ENCODE peak calls at places on chromosomes 11 and 22, in five cellular contexts. T is ascending aorta, U is astrocyte of the spinal cord, D is GM23338, Q is brain microvascular endothelial cell. J is an unnamed sample.

GRCh38 chr11:62004473-62004872 is 37.0 kb upstream of the FTH1 start:
- DNase-seq in T (peak), U (peak), D (no peak), Q (peak), J (peak)

GRCh38 chr22:37797874-37798500 is 9.7 kb upstream of the GCAT start:
- DNase-seq in T (no peak), U (no peak), D (no peak), Q (no peak), J (no peak)

GRCh38 chr11:118911113-118911879 is 14.4 kb downstream of the BCL9L start:
- DNase-seq in T (no peak), U (peak), D (peak), Q (no peak), J (peak)

GRCh38 chr22:44032126-44032730 is 8.1 kb downstream of the PARVB start:
- DNase-seq in T (no peak), U (peak), D (no peak), Q (no peak), J (peak)

GRCh38 chr11:72295471-72295870 is 51.5 kb upstream of the PHOX2A start:
- DNase-seq in T (no peak), U (no peak), D (no peak), Q (no peak), J (no peak)

GRCh38 chr22:25368271-25368670 is 148.8 kb downstream of the CRYBB2 start:
- DNase-seq in T (no peak), U (peak), D (no peak), Q (peak), J (peak)

GRCh38 chr11:1557904-1558831 is 13.9 kb downstream of the DUSP8 start:
- DNase-seq in T (peak), U (peak), D (no peak), Q (peak), J (peak)

GRCh38 chr22:26313291-26313690 is 115.8 kb upstream of the ASPHD2 start:
- DNase-seq in T (no peak), U (no peak), D (no peak), Q (no peak), J (no peak)

GRCh38 chr11:124823512-124824376 is 23.5 kb upstream of the MSANTD2 start:
- DNase-seq in T (no peak), U (no peak), D (no peak), Q (no peak), J (no peak)

GRCh38 chr11:78313181-78313788 is 104.3 kb downstream of the GAB2 start:
- DNase-seq in T (peak), U (peak), D (no peak), Q (peak), J (peak)

GRCh38 chr22:30612789-30613188 is 5.8 kb downstream of the TCN2 start:
- DNase-seq in T (no peak), U (no peak), D (peak), Q (no peak), J (no peak)
- TF ChIP-seq CTCF in T (no peak), U (no peak), D (peak), Q (no peak), J (no peak)

GRCh38 chr11:45354976-45355705 is 69.0 kb upstream of the SYT13 start:
- DNase-seq in T (peak), U (peak), D (peak), Q (peak), J (peak)
- H3K4me3 ChIP-seq in T (peak), U (peak), D (peak), Q (peak), J (peak)

DNA sequence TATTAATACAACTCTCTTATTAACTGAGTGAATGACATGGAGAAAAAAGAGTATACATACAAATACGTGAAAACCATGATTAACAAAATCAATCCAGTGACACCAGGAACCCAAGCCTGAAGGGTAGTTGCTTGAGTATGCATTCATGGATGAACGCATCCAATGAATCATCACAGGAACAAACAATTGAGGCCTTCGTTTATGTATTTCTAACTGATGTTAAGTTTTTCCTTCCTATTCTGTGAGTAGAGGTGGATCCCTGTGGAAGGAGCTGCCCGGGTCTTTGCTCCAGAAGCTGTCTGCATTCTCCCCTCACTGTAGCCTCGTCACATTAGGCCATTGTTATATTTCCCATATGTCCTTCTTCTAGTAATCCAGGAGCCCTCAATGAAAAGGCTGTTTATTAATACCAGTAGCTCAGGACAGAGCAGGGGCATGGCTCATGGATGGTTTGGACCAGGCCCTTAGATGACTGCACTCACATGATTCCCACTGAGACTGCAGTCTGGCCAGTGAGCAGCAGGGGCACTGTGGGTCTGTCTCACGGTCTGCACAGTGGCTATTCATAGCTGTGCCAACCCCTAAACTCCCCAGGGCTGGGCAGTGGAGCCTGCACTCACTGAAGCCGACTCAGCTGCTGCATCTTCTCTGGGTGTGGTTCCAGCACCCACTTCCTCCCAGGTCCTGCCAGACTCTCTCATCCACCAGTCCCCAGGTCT is 128.1 kb upstream of the TOP3B start:
- DNase-seq in T (no peak), U (peak), D (peak), Q (peak), J (peak)
- TF ChIP-seq CTCF in T (peak), U (peak), D (peak), Q (peak), J (peak)

GRCh38 chr11:20595101-20595500 is 4.3 kb upstream of the SLC6A5 start:
- DNase-seq in T (no peak), U (no peak), D (no peak), Q (no peak), J (no peak)

GRCh38 chr11:20597924-20598484 is 1.4 kb upstream of the SLC6A5 start:
- DNase-seq in T (no peak), U (no peak), D (peak), Q (no peak), J (no peak)

GRCh38 chr11:20598487-20598886 is 921 bp upstream of the SLC6A5 start:
- DNase-seq in T (no peak), U (no peak), D (no peak), Q (no peak), J (no peak)

GRCh38 chr11:20597137-20597923 is 2.1 kb upstream of the SLC6A5 start:
- DNase-seq in T (no peak), U (no peak), D (peak), Q (no peak), J (no peak)

GRCh38 chr11:20596629-20597129 is 2.7 kb upstream of the SLC6A5 start:
- DNase-seq in T (no peak), U (no peak), D (peak), Q (no peak), J (no peak)
- H3K4me3 ChIP-seq in T (no peak), U (no peak), D (peak), Q (no peak), J (no peak)

GRCh38 chr11:5592615-5593014 is 3.8 kb upstream of the TRIM6 start:
- DNase-seq in T (no peak), U (no peak), D (no peak), Q (no peak), J (no peak)

GRCh38 chr11:5600374-5600851 is 4.0 kb downstream of the TRIM6 start:
- DNase-seq in T (no peak), U (peak), D (peak), Q (peak), J (peak)

GRCh38 chr11:5593146-5593545 is 3.3 kb upstream of the TRIM6 start:
- DNase-seq in T (no peak), U (no peak), D (no peak), Q (no peak), J (no peak)

GRCh38 chr11:5596611-5597201 is at the start of gene TRIM6:
- DNase-seq in T (no peak), U (peak), D (peak), Q (peak), J (peak)

GRCh38 chr11:5597953-5598352 is 1.5 kb downstream of the TRIM6 start:
- DNase-seq in T (no peak), U (no peak), D (peak), Q (no peak), J (no peak)
- TF ChIP-seq CTCF in T (no peak), U (no peak), D (no peak), Q (no peak), J (no peak)

GRCh38 chr11:68038718-68039525 is at the start of gene TCIRG1:
- DNase-seq in T (peak), U (peak), D (peak), Q (peak), J (peak)

GRCh38 chr11:68039526-68040086 is 781 bp downstream of the TCIRG1 start:
- DNase-seq in T (no peak), U (no peak), D (peak), Q (no peak), J (no peak)

GRCh38 chr11:68040957-68041591 is 2.2 kb downstream of the TCIRG1 start:
- DNase-seq in T (no peak), U (no peak), D (no peak), Q (no peak), J (no peak)

GRCh38 chr11:68041617-68042218 is 2.9 kb downstream of the TCIRG1 start:
- DNase-seq in T (no peak), U (no peak), D (no peak), Q (no peak), J (no peak)

DNA sequence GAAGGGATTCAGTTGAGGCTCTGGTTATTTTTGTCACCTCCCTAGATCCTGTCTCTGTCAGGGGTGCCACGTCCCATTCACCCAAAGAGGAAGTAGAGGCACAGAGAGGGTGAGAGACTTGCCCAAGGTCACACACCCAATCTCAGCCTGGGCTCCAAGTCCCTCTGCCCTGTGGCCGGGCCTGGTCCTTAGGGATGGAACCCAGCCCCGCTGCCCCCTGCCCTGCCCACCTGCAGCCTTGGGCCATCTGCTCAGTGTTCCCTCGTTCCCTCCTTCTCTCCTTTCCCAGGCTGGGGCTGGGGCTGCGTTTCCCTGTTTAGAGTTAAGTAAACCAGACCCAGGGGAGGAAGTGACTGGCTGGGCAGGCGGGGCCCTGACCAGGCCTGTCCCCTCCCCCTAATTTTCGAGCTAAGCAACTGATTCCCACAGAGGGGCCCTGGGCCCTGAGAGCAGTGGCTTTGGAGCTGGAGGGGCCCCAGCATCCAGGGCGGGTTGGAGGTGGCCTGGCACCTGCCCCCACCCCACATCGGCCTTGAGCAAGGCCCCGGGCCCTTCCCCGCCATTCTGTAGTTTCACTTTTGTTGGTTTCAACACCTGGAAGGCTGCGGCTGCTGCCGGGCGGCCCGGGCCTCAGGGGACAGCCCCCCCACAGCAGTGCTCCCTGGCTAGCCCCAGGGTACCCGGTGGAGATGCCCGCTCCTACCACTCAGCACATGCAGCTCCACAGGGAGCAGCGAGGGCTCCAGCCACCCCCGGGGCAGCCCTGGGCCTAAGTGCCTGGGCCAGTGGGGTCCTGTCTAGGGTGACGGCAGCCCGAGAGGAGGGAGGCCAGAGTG is 1.5 kb downstream of the TCIRG1 start:
- DNase-seq in T (peak), U (peak), D (peak), Q (peak), J (peak)
- H3K4me3 ChIP-seq in T (peak), U (peak), D (peak), Q (peak), J (peak)

GRCh38 chr11:65530157-65530496 is 5.2 kb downstream of the SCYL1 start:
- DNase-seq in T (no peak), U (no peak), D (peak), Q (no peak), J (no peak)
- TF ChIP-seq CTCF in T (no peak), U (peak), D (peak), Q (peak), J (peak)

DNA sequence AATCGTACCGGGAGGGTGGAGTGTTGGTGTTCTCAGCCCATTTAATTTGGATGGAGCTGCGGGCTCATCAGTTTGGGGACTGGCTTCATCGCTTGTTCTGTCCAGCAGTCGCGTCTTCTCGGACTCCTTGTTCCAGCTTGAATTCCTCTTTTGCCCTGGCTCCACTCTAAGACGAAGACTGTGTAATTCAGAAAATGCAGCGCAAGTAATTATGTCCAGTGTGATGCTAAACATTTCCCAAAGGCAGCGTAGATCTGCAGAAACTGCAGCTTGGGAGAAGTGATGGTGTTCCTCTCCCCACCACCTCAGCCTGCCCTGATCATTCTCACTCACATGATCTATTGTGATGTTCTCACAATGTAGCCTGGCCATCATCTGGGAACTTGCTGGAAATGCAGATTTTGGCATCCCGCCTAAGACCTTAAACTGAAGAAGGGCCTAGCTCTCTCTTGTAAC is 666 bp downstream of the SLC25A18 start:
- DNase-seq in T (no peak), U (peak), D (no peak), Q (no peak), J (peak)
- H3K4me3 ChIP-seq in T (no peak), U (no peak), D (no peak), Q (no peak), J (no peak)

J was measured in fibroblast of the aortic adventitia.